ENCODE peak calls at places on chromosomes 16 and 17, in four cellular contexts. H is GM12878, Z is H1, S is K562. Q is an unnamed sample.

GRCh38 chr17:1492249-1493206 is at the start of gene MYO1C:
- DNase-seq in H (no peak), Z (no peak), S (no peak), Q (no peak)

GRCh38 chr16:83887088-83887487 is 11.8 kb upstream of the MLYCD start:
- DNase-seq in H (no peak), Z (no peak), S (peak; percentile 23), Q (no peak)

GRCh38 chr17:74941128-74941725 is 5.5 kb downstream of the OTOP3 start:
- DNase-seq in H (no peak), Z (no peak), S (no peak), Q (no peak)

GRCh38 chr17:64940055-64940454 is 20.8 kb upstream of the LRRC37A3 start:
- DNase-seq in H (no peak), Z (no peak), S (no peak), Q (no peak)

GRCh38 chr17:31859487-31860008 is 504 bp upstream of the COPRS start:
- DNase-seq in H (no peak), Z (no peak), S (no peak), Q (no peak)

GRCh38 chr17:64354396-64354795 is 36.3 kb downstream of the PECAM1 start:
- DNase-seq in H (no peak), Z (no peak), S (no peak), Q (no peak)

GRCh38 chr17:75720656-75721462 is at the start of gene ITGB4:
- DNase-seq in H (no peak), Z (peak; percentile 50), S (peak; percentile 40), Q (peak; percentile 39)

GRCh38 chr16:88619859-88620655 is 18.3 kb upstream of the IL17C start:
- DNase-seq in H (no peak), Z (no peak), S (no peak), Q (no peak)

GRCh38 chr16:66878067-66878466 is 2.2 kb upstream of the PDP2 start:
- DNase-seq in H (no peak), Z (no peak), S (no peak), Q (no peak)

GRCh38 chr16:11328172-11329079 is 16.8 kb upstream of the RMI2 start:
- DNase-seq in H (peak; percentile 95), Z (peak; percentile 94), S (no peak), Q (no peak)

GRCh38 chr16:74578838-74579237 is 28.1 kb downstream of the GLG1 start:
- DNase-seq in H (no peak), Z (no peak), S (no peak), Q (no peak)

GRCh38 chr17:27572665-27573064 is 58.3 kb upstream of the LGALS9 start:
- DNase-seq in H (no peak), Z (no peak), S (peak; percentile 69), Q (no peak)

GRCh38 chr17:29557085-29557697 is 9.6 kb downstream of the ABHD15 start:
- DNase-seq in H (no peak), Z (no peak), S (peak; percentile 72), Q (no peak)

GRCh38 chr17:80432350-80432955 is 17.5 kb downstream of the ENDOV start:
- DNase-seq in H (no peak), Z (no peak), S (no peak), Q (no peak)

GRCh38 chr17:40307691-40308289 is 1.2 kb upstream of the RARA start:
- DNase-seq in H (no peak), Z (no peak), S (peak; percentile 73), Q (no peak)

GRCh38 chr17:61409301-61410099 is 9.9 kb downstream of the TBX2 start:
- DNase-seq in H (no peak), Z (no peak), S (peak; percentile 50), Q (no peak)

GRCh38 chr17:17377568-17377967 is 74.4 kb downstream of the NT5M start:
- DNase-seq in H (no peak), Z (no peak), S (no peak), Q (no peak)

GRCh38 chr17:58513913-58514794 is at the start of gene MTMR4:
- DNase-seq in H (no peak), Z (peak; percentile 79), S (peak; percentile 91), Q (peak; percentile 82)
- TF ChIP-seq HDAC6 in H (no peak), Z (no peak), S (no peak), Q (no peak)

DNA sequence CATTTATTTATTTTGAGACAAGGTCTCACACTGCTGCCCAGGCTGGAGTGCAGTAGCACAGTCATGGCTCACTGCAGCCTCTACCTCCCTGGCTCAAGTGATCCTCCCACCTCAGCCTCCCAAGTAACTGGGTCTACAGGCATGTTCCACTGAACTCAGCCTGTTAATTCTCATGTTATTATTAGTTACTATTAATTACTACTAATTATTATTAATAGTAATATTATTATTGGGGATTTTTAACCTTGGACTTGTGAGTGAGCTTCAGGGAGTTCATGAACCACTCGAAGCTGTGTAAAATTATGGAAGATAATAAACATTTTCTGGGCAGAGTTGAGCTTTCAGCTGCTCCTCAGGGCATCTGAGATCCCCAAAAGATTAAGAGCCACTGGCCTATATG is 4.6 kb upstream of the STAC2 start:
- DNase-seq in H (no peak), Z (no peak), S (no peak), Q (no peak)
- TF ChIP-seq HDAC6 in H (no peak), Z (no peak), S (no peak), Q (no peak)

GRCh38 chr16:89915303-89916232 is 3.1 kb upstream of the MC1R start:
- DNase-seq in H (no peak), Z (no peak), S (no peak), Q (peak; percentile 78)

GRCh38 chr16:89918453-89919347 is at the start of gene MC1R:
- DNase-seq in H (no peak), Z (no peak), S (peak; percentile 82), Q (peak; percentile 88)

GRCh38 chr16:89919535-89920406 is 1.1 kb downstream of the MC1R start:
- DNase-seq in H (no peak), Z (no peak), S (no peak), Q (no peak)

GRCh38 chr16:89920723-89921122 is 2.1 kb downstream of the MC1R start:
- DNase-seq in H (no peak), Z (no peak), S (no peak), Q (no peak)

DNA sequence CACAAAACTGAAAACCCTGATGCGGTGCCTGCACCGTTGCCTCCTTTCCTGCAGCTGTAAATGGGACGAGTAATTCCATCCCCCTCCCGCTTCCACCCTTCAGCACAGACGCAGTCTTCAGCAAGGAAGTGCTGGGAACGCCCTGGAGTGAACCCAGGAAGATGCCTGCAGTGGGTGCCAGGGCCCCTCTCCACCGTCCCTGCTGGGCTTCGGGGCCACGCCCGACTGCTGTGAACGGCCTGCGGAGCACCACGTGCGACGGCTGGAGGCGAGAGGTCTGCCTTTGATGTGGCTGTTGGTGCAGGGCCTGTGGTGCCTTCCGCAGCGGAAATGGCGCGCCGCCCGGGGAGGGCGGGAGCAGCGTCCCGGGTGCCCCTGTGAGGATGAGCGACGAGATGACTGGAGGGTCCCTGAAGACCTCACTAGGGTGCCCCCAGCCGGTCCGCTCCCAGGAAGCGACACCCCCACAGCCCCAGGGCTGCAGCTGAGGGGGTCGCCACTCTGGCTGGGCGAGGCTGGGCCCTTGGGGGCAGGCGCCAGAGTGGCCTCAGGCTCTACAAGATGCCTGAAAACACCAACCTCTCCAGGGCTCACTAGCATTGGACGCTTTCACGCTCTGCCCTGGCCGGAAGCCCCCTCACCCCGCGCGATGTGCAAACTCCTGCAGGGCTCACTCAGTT is 749 bp upstream of the MC1R start:
- DNase-seq in H (peak; percentile 73), Z (no peak), S (peak; percentile 78), Q (peak; percentile 90)
- TF ChIP-seq HDAC6 in H (no peak), Z (no peak), S (no peak), Q (no peak)

DNA sequence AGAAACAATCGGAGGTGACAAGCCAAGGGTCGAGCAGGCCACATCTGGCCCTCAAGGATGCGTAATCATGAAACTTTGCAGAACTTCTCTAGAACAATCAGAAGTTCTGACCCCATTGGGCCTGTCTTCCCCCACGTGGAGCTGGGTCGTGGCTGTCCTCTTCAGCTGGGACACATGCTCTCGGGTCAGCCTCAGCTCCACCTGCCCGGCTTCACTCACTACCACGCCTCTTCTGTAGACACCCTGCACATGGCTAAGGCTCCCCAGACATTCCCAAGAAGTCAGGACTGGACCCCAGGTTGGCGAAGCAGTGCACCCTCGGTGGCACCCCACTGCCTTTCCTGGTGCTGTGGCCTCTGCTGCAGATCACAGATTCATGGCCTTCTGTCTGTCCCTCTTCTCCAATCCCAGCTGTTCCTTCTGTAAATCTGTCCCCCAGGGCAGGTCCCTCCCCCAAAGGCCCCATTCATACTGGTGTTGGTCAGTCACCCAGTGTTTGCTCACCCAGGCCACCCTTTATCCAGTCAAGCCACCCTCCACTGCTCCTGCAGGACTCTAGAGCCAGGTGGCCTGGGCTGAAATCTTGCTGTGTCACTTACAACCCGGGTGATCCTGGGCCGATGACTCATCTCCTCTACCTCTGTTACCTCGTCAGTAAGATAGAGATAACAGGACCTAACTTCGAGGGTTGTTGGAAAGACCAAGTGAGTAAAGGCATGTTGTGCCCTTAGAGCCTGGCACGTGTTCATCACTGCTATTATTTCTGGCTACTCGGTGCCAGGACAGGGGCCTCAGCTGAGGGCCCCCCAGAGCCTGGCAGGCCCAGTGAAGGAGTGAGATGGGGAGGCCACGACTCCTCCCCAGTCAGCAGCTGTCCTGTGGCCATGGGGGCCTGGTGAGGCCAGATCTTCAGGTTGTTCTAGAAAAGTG is 1.4 kb upstream of the SLC5A11 start:
- DNase-seq in H (no peak), Z (no peak), S (peak; percentile 93), Q (peak; percentile 90)
- TF ChIP-seq HDAC6 in H (no peak), Z (no peak), S (no peak), Q (no peak)

DNA sequence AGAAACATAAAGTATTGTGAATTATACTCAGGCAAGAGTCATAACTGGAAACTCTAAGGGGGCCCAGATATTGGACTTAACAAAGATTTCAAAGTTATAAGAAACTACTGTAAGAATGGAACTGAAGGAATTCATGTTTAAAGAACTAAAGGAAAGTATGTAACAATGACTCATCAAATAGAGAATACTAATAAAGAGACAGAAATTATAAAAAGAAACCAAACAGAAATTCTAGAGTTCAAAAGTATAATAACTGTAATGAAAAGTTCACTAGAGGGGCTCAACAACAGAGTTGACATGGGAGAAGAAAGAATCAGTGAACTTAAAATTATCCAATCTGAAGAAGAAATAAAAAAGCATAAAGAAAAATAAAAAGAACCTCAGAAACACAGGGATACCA is 55.4 kb downstream of the ADCY9 start:
- DNase-seq in H (no peak), Z (no peak), S (no peak), Q (no peak)
- TF ChIP-seq HDAC6 in H (no peak), Z (no peak), S (no peak), Q (no peak)

DNA sequence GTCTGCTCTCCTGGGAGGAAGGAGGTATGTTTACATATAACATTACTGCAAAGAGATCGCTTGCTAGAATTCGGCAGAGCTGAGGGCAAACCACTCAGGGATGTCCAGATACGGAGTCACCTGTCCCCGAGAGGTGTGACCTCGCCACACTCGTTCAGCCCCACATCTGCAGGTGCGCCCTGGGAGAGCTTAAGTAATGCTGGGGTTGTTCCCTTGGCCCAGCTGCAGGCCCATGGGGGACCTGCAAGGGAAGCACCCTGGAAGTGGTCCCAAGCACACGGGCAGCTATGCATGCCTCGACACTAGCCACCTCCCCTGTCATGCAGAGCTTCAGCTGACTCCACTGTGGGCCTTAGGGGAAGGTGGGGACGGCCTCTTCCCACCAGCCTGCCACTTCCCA is 22.2 kb downstream of the USP22 start:
- DNase-seq in H (no peak), Z (no peak), S (no peak), Q (no peak)
- TF ChIP-seq HDAC6 in H (no peak), Z (no peak), S (no peak), Q (no peak)

GRCh38 chr17:38509772-38510423 is 81.6 kb downstream of the ARHGAP23 start:
- DNase-seq in H (no peak), Z (no peak), S (no peak), Q (no peak)
- TF ChIP-seq HDAC6 in H (no peak), Z (no peak), S (no peak), Q (no peak)